ENCODE peak calls at places on chromosomes 1 and 21, in five cellular contexts. J is spleen, Z is GM23338, R is tibial artery, C is lower lobe of right lung. P is an unnamed sample.

GRCh38 chr1:20584890-20585289 is 4.0 kb upstream of the CDA start:
- DNase-seq in J (no peak), Z (peak; percentile 50), R (no peak), C (no peak), P (no peak)

GRCh38 chr1:232859216-232859615 is 54.0 kb downstream of the MAP10 start:
- DNase-seq in J (no peak), Z (no peak), R (no peak), C (no peak), P (no peak)

GRCh38 chr1:202858789-202859414 is 30.0 kb downstream of the RABIF start:
- DNase-seq in J (no peak), Z (no peak), R (peak; percentile 38), C (no peak), P (no peak)

GRCh38 chr21:21612446-21612845 is 614.2 kb downstream of the NCAM2 start:
- DNase-seq in J (no peak), Z (peak; percentile 69), R (no peak), C (no peak), P (no peak)

GRCh38 chr1:227788279-227789041 is 27.0 kb upstream of the PRSS38 start:
- DNase-seq in J (peak; percentile 96), Z (peak; percentile 93), R (peak; percentile 71), C (peak; percentile 87), P (no peak)

GRCh38 chr1:18101508-18101907 is 6.1 kb upstream of the IGSF21 start:
- DNase-seq in J (no peak), Z (no peak), R (no peak), C (no peak), P (no peak)

GRCh38 chr1:219792337-219793021 is 135.9 kb downstream of the SLC30A10 start:
- DNase-seq in J (no peak), Z (no peak), R (no peak), C (no peak), P (no peak)

GRCh38 chr21:27480841-27481261 is 514.0 kb upstream of the ADAMTS5 start:
- DNase-seq in J (no peak), Z (no peak), R (no peak), C (no peak), P (no peak)

GRCh38 chr1:6359568-6360496 is 33.7 kb downstream of the ACOT7 start:
- DNase-seq in J (peak; percentile 89), Z (peak; percentile 58), R (peak; percentile 67), C (peak; percentile 85), P (no peak)

GRCh38 chr21:14773777-14774345 is 227.7 kb upstream of the SAMSN1 start:
- DNase-seq in J (peak; percentile 63), Z (peak; percentile 90), R (peak; percentile 66), C (peak; percentile 62), P (no peak)

GRCh38 chr1:3350441-3351261 is 103.8 kb upstream of the ARHGEF16 start:
- DNase-seq in J (no peak), Z (no peak), R (peak; percentile 74), C (no peak), P (peak; percentile 68)

GRCh38 chr1:159229896-159230295 is 25.2 kb downstream of the ACKR1 start:
- DNase-seq in J (no peak), Z (no peak), R (no peak), C (no peak), P (no peak)

GRCh38 chr1:8667869-8668595 is 149.4 kb downstream of the RERE start:
- DNase-seq in J (no peak), Z (no peak), R (no peak), C (no peak), P (no peak)

GRCh38 chr1:68111804-68112436 is 61.5 kb upstream of the DIRAS3 start:
- DNase-seq in J (no peak), Z (peak; percentile 43), R (peak; percentile 40), C (peak; percentile 54), P (peak; percentile 72)

GRCh38 chr1:207364622-207365021 is 43.1 kb downstream of the CD55 start:
- DNase-seq in J (no peak), Z (no peak), R (no peak), C (no peak), P (no peak)

GRCh38 chr1:220809187-220809550 is 22.5 kb downstream of the MTARC1 start:
- DNase-seq in J (no peak), Z (no peak), R (no peak), C (no peak), P (no peak)

GRCh38 chr1:8679411-8679800 is 138.0 kb downstream of the RERE start:
- DNase-seq in J (no peak), Z (no peak), R (no peak), C (no peak), P (no peak)

GRCh38 chr1:206575165-206575893 is 36.9 kb downstream of the EIF2D start:
- DNase-seq in J (no peak), Z (peak; percentile 22), R (peak; percentile 49), C (peak; percentile 63), P (no peak)

GRCh38 chr21:28547795-28548194 is 444.9 kb downstream of the LTN1 start:
- DNase-seq in J (no peak), Z (no peak), R (peak; percentile 24), C (no peak), P (no peak)

GRCh38 chr1:205703072-205703471 is 22.8 kb upstream of the SLC45A3 start:
- DNase-seq in J (no peak), Z (no peak), R (no peak), C (no peak), P (no peak)

GRCh38 chr1:210223174-210223904 is 9.3 kb upstream of the SERTAD4 start:
- DNase-seq in J (no peak), Z (no peak), R (no peak), C (no peak), P (no peak)

GRCh38 chr1:22255341-22256212 is 112.7 kb upstream of the WNT4 start:
- DNase-seq in J (no peak), Z (no peak), R (no peak), C (no peak), P (no peak)

GRCh38 chr1:84936116-84936810 is 43.3 kb upstream of the LPAR3 start:
- DNase-seq in J (no peak), Z (peak; percentile 87), R (no peak), C (no peak), P (peak; percentile 46)

GRCh38 chr1:14138627-14139026 is 438.6 kb downstream of the PRDM2 start:
- DNase-seq in J (no peak), Z (no peak), R (peak; percentile 24), C (no peak), P (no peak)

GRCh38 chr1:246417152-246417812 is 89.8 kb downstream of the SMYD3 start:
- DNase-seq in J (no peak), Z (no peak), R (no peak), C (no peak), P (no peak)

GRCh38 chr21:44856131-44856530 is 17.4 kb downstream of the PTTG1IP start:
- DNase-seq in J (no peak), Z (no peak), R (no peak), C (no peak), P (no peak)

DNA sequence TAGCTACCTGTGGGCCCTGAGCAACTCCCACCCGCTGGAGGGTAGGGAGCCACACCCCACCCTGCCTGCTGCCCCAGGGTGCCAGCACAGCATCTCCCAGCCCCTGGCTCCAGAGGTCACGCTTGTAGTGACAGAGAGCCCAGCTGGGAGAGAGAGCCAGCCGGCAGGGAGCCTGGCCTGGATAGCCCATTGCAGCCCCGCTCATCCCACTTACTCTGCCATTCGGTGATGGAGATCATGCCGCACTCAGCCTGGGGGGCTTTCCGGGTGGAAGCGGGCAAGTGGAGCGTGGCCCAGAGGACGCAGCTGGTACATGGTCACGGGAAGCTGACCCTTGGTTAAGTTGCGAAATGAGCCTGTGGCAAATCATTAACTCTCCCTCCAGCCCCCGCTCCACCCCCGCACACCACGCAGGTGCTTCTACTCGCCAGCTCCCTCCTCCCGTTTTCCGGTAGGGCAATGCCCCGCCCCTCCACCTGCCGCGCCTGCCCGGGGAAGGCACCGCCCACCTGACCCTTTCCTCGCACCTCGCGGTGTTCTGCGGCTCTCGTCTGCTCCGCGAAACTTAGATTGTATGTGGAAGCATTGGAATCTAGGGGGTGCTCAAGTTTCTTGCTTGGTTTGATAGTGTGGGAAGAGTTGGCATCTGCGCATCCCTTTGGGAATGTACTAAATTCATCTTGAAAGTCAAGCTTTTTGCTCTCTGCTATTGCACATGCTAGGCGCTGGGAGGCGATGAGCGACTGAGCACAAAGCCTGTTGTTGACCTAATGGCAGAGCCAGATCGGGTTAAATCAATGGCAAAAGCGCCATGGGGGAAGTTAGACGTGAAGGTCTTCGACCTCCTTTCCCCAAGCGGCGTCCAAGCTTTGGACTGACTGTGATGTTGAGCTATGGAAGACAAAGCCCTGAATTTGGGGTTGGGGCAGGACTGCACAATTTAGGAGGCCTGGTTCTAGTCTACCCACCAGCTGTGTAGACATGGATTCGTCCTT is at the start of gene GOLT1A:
- DNase-seq in J (no peak), Z (peak; percentile 95), R (peak; percentile 67), C (peak; percentile 82), P (peak; percentile 51)
- TF ChIP-seq CTCF in J (peak; percentile 61), Z (peak; percentile 83), R (peak; percentile 67), C (peak; percentile 60), P (peak; percentile 78)

GRCh38 chr1:52925571-52926005 is 1.5 kb upstream of the SCP2 start:
- DNase-seq in J (no peak), Z (no peak), R (no peak), C (no peak), P (no peak)
- H3K4me3 ChIP-seq in J (no peak overlapping the region), Z (no peak overlapping the region), R (no peak overlapping the region), C (peak overlapping the region; percentile 22), P (peak overlapping the region; percentile 79)

DNA sequence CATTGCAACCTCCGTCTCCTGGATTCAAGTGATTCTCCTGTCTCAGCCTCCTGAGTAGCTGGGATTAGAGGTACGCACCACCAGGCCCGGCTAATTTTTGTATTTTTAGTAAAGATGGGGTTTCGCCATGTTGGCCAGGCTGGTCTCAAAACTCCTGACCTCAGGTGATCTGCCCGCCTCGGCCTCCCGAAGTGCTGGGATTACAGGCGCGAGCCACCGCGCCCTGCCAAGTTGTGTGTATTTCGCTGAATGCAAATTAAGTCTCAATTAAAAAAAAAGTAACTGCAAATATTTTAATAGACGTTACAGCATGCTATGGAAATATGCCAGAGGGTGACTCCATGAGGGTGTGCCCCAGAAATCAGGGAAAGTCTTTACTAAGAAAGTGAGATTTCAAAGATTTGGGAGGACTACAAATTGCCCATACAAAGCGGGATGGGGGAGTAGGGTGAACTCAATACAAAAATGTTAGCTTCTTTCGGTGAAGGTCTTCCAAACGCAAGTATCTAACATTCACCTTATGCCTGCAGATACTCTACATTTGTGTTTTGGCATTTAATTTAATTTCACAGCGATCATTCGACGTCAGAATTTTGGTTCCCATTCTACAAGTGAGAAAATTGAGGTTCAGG is 85.6 kb downstream of the NKAIN1 start:
- DNase-seq in J (no peak), Z (no peak), R (no peak), C (no peak), P (no peak)
- H3K27ac ChIP-seq in J (peak overlapping the region; percentile 62), Z (peak overlapping the region; percentile 93), R (peak overlapping the region; percentile 88), C (peak overlapping the region; percentile 85), P (no peak overlapping the region)

DNA sequence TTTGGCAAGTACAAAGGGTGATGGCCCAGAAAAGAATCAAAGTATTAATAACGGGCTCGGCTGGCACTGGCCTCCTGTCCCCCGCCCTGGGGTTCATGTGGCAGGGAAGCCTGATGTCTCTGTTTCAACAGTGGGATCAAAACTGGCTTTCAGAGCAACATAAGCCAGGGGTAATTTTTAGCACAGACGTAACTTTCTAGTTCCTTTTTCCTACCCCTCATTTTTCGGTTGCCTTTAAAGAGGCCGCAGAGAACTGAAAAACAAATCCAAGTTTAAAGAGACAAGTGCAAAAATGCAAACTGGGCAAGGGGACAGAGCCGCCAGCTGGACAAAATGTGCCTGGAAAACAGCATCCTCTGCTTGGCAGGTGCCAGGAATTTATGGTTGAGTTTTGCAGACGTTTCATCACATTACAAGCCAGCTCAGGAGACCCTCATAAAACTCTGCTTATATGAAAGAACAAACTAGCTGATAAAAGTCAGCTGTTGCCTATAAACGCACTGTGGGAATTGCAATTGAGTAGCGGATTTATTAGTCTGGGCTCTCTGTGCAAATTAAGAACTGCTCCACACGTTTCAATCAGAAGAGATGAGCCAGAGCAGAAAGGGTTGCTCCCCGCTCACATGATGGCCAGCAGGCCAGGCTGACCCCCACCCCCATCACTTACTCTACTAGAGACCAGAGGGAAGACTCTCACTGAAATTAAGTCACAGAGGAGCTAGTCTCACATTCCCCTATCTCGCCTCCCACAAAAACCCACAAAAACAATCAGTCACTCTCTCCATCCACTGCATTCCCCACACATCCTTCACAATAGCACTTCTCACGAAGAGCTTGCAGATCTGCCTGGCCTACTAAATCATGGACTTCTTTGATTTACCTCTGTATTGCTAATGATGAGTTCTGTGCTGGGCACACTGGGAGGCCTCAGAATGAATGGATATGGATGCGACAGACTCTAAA is 15.8 kb upstream of the CDCA8 start:
- DNase-seq in J (no peak), Z (no peak), R (no peak), C (no peak), P (no peak)
- TF ChIP-seq CTCF in J (no peak), Z (no peak), R (no peak), C (no peak), P (no peak)

P was measured in dorsolateral prefrontal cortex.